ENCODE peak calls at places on chromosomes 16 and 17, in five cellular contexts. K, D, Y, P and H are unnamed samples.

GRCh38 chr17:27585792-27586191 is 45.2 kb upstream of the LGALS9 start:
- DNase-seq in Y (no peak), D (no peak), K (no peak), P (no peak), H (no peak)

GRCh38 chr16:79298476-79299153 is 301.9 kb downstream of the MAF start:
- DNase-seq in D (no peak), P (no peak), K (no peak), Y (no peak), H (no peak)

GRCh38 chr17:4043862-4044261 is 79.6 kb upstream of the ATP2A3 start:
- DNase-seq in Y (no peak), K (no peak), P (no peak), D (no peak), H (no peak)

GRCh38 chr16:82681592-82681991 is 54.8 kb downstream of the CDH13 start:
- DNase-seq in D (no peak), P (no peak), Y (no peak), K (no peak), H (no peak)

GRCh38 chr16:79597775-79598174 is 2.8 kb downstream of the MAF start:
- DNase-seq in Y (no peak), P (no peak), K (no peak), D (no peak), H (no peak)

GRCh38 chr16:15953477-15953876 is 4.1 kb downstream of the ABCC1 start:
- DNase-seq in D (no peak), Y (no peak), P (no peak), K (no peak), H (no peak)

GRCh38 chr17:78993981-78994671 is 14.4 kb upstream of the LGALS3BP start:
- DNase-seq in Y (no peak), D (peak; percentile 7), P (no peak), K (no peak), H (no peak)

GRCh38 chr16:1443403-1443973 is 868 bp downstream of the CCDC154 start:
- DNase-seq in K (no peak), P (no peak), D (no peak), Y (no peak), H (no peak)

GRCh38 chr17:65008877-65009276 is 47.7 kb downstream of the GNA13 start:
- DNase-seq in D (no peak), P (no peak), Y (no peak), K (no peak), H (no peak)

GRCh38 chr16:86286991-86287640 is 223.2 kb upstream of the FOXF1 start:
- DNase-seq in P (no peak), Y (no peak), D (no peak), K (no peak), H (no peak)

GRCh38 chr17:57552114-57552601 is 192.9 kb downstream of the CCDC182 start:
- DNase-seq in Y (no peak), K (no peak), P (no peak), D (no peak), H (no peak)

GRCh38 chr17:57550671-57551315 is 194.3 kb downstream of the CCDC182 start:
- DNase-seq in K (no peak), D (no peak), P (no peak), Y (no peak), H (no peak)

GRCh38 chr17:57549996-57550395 is 195.1 kb downstream of the CCDC182 start:
- DNase-seq in P (no peak), D (no peak), Y (no peak), K (no peak), H (no peak)

GRCh38 chr17:57553525-57553924 is 191.6 kb downstream of the CCDC182 start:
- DNase-seq in P (no peak), K (no peak), Y (no peak), D (no peak), H (peak; percentile 65)

DNA sequence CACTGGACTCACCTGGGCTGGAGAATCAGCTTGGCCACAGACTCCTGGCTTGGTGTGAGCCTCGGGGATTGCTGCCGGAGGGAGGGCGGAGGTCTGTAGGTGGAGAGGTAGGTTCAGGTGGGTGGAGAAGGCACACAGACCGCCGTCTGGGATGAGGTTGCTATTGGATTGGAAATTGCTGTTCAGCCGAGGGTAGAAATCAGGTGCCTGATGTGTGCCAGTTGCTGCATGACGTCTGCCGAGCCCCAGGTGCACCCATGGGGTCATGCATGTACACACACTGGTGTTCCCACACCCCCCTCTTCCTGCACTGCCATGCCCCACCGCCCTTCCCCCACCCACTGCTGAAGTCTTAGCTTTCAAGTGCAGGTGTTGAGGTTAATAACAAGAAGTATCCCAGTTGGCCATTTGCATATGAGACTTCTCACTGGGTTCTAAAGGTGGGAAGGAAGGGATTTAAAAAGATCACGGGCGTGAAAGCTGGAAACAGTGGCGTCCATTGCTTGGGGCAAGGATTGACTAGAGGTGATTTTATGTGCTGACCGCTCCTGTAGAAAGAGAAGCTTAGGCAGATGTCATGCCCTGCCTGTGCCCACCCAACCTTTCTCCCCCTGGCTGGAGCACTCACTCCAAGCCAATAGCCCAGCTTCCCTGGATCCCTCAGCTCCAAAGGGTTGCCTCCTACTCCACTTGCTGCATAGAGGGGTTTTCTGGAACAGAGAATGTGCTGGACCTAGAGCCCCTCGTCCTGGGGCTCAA is 193.6 kb downstream of the CCDC182 start:
- DNase-seq in K (no peak), Y (no peak), P (no peak), D (no peak), H (no peak)
- TF ChIP-seq POLR2A in K (no peak), Y (no peak), P (no peak), D (no peak), H (no peak)

DNA sequence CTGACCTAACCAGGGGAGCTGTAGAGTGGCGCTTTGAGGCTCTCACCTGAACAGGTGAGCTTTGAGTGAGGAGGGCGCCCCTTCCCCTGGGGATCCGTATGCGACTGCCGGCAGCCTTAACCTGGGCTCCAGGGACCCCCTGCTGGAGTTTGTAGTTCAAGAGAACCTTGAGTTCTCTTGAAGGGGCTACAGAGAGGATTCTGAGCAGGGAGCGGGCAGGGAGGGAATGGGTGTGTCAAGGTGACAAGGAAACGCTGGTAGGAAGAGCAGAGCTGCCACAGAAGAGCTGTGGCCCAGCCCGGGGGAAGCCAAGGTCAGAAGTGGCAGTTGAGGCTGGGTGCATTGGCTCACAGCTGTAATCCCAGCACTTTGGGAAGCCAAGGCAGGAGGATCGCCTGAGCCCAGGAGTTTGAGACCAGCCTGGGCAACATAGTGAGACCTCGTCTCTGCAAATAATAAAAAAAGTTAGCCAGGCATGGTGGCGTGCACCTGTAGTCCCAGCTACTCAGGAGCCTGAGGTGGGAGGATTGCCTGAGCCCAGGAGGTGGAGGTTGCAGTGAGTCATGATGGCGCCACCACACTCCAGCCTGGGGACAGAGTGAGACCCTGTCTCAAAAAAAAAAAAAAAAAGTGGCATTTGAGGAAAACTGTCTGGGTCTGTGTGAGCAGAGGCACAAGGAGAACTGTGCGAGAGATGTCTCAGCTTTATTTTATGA is 1.2 kb downstream of the LLGL2 start:
- DNase-seq in D (no peak), Y (no peak), P (no peak), K (no peak), H (no peak)
- TF ChIP-seq POLR2A in D (no peak), Y (no peak), P (no peak), K (no peak), H (no peak)

GRCh38 chr16:25030420-25031131 is 15.4 kb upstream of the ARHGAP17 start:
- DNase-seq in P (no peak), D (no peak), K (no peak), Y (no peak), H (no peak)

GRCh38 chr16:25033852-25034251 is 18.7 kb upstream of the ARHGAP17 start:
- DNase-seq in K (no peak), Y (no peak), P (no peak), D (no peak), H (no peak)

GRCh38 chr16:25034916-25035315 is 19.7 kb upstream of the ARHGAP17 start:
- DNase-seq in K (no peak), Y (no peak), D (no peak), P (no peak), H (no peak)

GRCh38 chr16:25031132-25031440 is 15.9 kb upstream of the ARHGAP17 start:
- DNase-seq in Y (no peak), K (no peak), P (no peak), D (no peak), H (no peak)

GRCh38 chr16:25031441-25032307 is 16.5 kb upstream of the ARHGAP17 start:
- DNase-seq in Y (peak; percentile 99), P (peak; percentile 98), D (peak; percentile 58), K (peak; percentile 92), H (peak; percentile 87)
- TF ChIP-seq POLR2A in Y (peak; percentile 90), P (peak; percentile 78), D (no peak), K (no peak), H (peak; percentile 74)

DNA sequence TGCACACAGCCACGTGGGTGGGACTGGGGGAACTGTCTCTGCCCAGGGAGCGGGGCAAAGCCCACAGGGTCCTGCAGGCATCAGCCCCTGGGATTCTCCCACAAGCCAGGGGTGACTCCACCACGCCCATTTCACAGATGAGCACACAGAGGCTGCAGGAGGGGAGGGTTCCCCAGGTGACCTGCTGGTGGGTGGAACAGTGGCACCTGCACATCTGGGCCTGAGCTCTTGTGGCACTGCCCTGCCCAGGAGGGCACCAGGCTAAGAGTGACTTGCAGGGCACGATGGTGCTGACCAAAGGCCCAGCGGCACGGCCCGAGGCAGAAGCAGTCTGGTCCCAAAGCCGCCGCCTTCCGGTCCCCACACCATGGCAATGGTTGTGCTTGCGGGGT is 23.9 kb downstream of the PIEZO1 start:
- DNase-seq in D (no peak), Y (no peak), K (no peak), P (no peak), H (no peak)
- TF ChIP-seq POLR2A in D (no peak), Y (no peak), K (no peak), P (no peak), H (no peak)

DNA sequence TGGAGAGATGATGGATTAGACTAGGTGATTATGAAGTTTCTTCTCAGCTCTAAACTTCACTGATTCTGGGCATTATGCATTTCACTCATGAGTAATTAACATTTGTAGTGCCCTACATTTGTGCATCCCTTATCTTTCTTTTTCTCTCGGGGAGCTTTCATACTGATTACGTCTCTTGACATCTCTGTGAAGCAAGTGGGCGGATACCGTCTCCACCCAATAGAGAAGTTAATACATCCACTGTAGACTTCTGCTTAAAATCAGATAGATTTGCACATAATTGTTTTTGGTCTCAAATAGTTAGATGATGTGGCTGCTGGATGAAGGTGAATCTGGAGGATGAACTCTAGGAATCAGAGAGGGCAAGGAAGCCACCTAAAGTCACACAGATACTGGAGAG is 653.6 kb upstream of the EEF2KMT start:
- DNase-seq in P (no peak), K (no peak), Y (no peak), D (no peak), H (no peak)
- TF ChIP-seq POLR2A in P (no peak), K (no peak), Y (no peak), D (no peak), H (no peak)

DNA sequence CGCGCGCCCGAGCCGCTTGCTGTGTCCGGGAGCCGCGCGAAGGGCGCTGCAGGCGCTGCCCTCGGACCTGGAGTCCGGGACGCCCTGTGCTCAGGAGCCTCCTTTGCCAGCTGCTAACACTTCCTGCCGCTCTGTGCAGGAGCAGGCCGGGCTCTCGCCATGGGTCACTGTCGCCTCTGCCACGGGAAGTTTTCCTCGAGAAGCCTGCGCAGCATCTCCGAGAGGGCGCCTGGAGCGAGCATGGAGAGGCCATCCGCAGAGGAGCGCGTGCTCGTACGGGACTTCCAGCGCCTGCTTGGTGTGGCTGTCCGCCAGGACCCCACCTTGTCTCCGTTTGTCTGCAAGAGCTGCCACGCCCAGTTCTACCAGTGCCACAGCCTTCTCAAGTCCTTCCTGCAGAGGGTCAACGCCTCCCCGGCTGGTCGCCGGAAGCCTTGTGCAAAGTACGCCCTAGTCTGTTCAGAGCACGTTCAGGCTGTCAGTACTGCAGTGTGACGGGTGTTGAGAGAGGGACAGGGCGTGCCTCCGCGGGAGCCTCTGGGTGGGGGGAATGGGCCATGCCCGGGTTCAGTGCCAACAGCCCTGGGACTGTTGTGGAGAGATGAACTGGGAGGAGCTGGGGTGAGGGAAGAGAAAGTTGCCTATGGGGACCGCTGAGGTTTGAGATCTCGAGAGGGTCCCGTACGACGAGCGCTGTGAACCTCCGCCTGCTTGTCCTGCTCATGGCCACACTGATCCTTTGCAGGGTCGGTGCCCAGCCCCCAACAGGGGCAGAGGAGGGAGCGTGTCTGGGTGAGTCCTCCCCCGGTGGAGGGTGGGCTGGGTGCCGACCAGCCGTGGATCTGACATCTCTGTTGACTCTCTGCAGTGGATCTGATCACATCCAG is 1.3 kb downstream of the ZNF276 start:
- DNase-seq in Y (no peak), K (peak; percentile 86), D (peak; percentile 37), P (no peak), H (no peak)
- TF ChIP-seq POLR2A in Y (peak; percentile 8), K (no peak), D (no peak), P (no peak), H (no peak)